ENCODE peak calls at places on chromosomes 16 and 17, in six cellular contexts. R is neural progenitor cell; Z is RWPE1; P is H54; E is T-helper 17 cell; B is naive thymus-derived CD8-positive, alpha-beta T cell. N is an unnamed sample.

GRCh38 chr17:21174719-21175118 is 39.2 kb downstream of the TMEM11 start:
- DNase-seq in B (no peak), R (no peak), Z (no peak), P (no peak), E (no peak), N (no peak)

GRCh38 chr17:40922239-40922638 is 15.2 kb downstream of the KRT23 start:
- DNase-seq in R (no peak), E (no peak), Z (peak), B (no peak), P (peak), N (no peak)

GRCh38 chr16:11118479-11118878 is 137.5 kb downstream of the SOCS1 start:
- DNase-seq in R (no peak), E (no peak), P (no peak), Z (no peak), B (no peak), N (no peak)

GRCh38 chr17:6577686-6578263 is 21.4 kb upstream of the PITPNM3 start:
- DNase-seq in R (no peak), P (no peak), B (no peak), Z (peak), E (no peak), N (no peak)

GRCh38 chr17:78124081-78124835 is 4.3 kb downstream of the TMC6 start:
- DNase-seq in Z (no peak), E (no peak), P (no peak), R (no peak), B (no peak), N (no peak)

GRCh38 chr17:27422601-27423000 is 33.6 kb upstream of the KSR1 start:
- DNase-seq in B (no peak), Z (no peak), P (no peak), R (no peak), E (no peak), N (no peak)

GRCh38 chr16:23952128-23953041 is 116.6 kb downstream of the PRKCB start:
- DNase-seq in B (no peak), E (no peak), R (peak), P (no peak), Z (no peak), N (no peak)

GRCh38 chr17:55446581-55447205 is 25.1 kb upstream of the MMD start:
- DNase-seq in B (no peak), R (no peak), Z (no peak), E (no peak), P (no peak), N (no peak)

GRCh38 chr16:63527404-63527803 is 1491.2 kb upstream of the CDH8 start:
- DNase-seq in B (no peak), Z (no peak), R (no peak), E (no peak), P (no peak), N (no peak)

GRCh38 chr16:57310801-57311200 is 26.3 kb upstream of the PLLP start:
- DNase-seq in P (no peak), R (no peak), Z (no peak), E (no peak), B (no peak), N (no peak)

GRCh38 chr17:42141382-42141781 is 13.4 kb downstream of the RAB5C start:
- DNase-seq in P (no peak), B (no peak), R (no peak), E (no peak), Z (no peak), N (no peak)

GRCh38 chr16:68478526-68479249 is 30.4 kb upstream of the SMPD3 start:
- DNase-seq in Z (no peak), P (no peak), R (no peak), E (no peak), B (no peak), N (no peak)

GRCh38 chr16:49462356-49462988 is 88.9 kb downstream of the C16orf78 start:
- DNase-seq in R (no peak), Z (no peak), E (no peak), P (no peak), B (no peak), N (no peak)

GRCh38 chr17:50856431-50856830 is 9.7 kb downstream of the TOB1 start:
- DNase-seq in E (no peak), Z (no peak), P (no peak), R (no peak), B (no peak), N (no peak)

GRCh38 chr17:63442549-63443035 is 3.5 kb downstream of the CYB561 start:
- DNase-seq in R (peak), P (no peak), B (peak), E (no peak), Z (no peak), N (no peak)

GRCh38 chr17:73841431-73842060 is 197.3 kb upstream of the SDK2 start:
- DNase-seq in P (no peak), E (no peak), Z (peak), R (peak), B (no peak), N (no peak)

GRCh38 chr17:64006361-64007088 is 8.4 kb downstream of the PRR29 start:
- DNase-seq in E (no peak), B (no peak), R (no peak), Z (no peak), P (no peak), N (no peak)

GRCh38 chr16:49464093-49464492 is 90.5 kb downstream of the C16orf78 start:
- DNase-seq in R (no peak), E (no peak), B (peak), Z (no peak), P (no peak), N (no peak)

GRCh38 chr16:89862732-89863131 is 10.7 kb upstream of the TCF25 start:
- DNase-seq in P (no peak), Z (no peak), R (no peak), E (no peak), B (no peak), N (no peak)

GRCh38 chr17:64972611-64973010 is 53.3 kb upstream of the LRRC37A3 start:
- DNase-seq in Z (no peak), P (no peak), B (no peak), R (no peak), E (no peak), N (no peak)

GRCh38 chr16:67244387-67245188 is 2.7 kb downstream of the FHOD1 start:
- DNase-seq in P (peak), E (peak), R (no peak), B (peak), Z (peak), N (peak)

GRCh38 chr17:8397636-8398035 is at the start of gene RNF222:
- DNase-seq in Z (no peak), B (no peak), E (no peak), P (no peak), R (no peak), N (no peak)

GRCh38 chr17:79664925-79665738 is 54.3 kb upstream of the RBFOX3 start:
- DNase-seq in Z (peak), P (no peak), E (no peak), R (peak), B (peak), N (no peak)

GRCh38 chr17:55219484-55219883 is 45.3 kb upstream of the HLF start:
- DNase-seq in E (no peak), B (no peak), Z (no peak), R (no peak), P (no peak), N (no peak)

GRCh38 chr17:49513044-49513395 is 17.9 kb downstream of the NGFR start:
- DNase-seq in Z (no peak), R (no peak), P (no peak), E (no peak), B (peak), N (no peak)

GRCh38 chr17:80892900-80893603 is 98.6 kb upstream of the CHMP6 start:
- DNase-seq in E (peak), P (peak), R (no peak), B (no peak), Z (peak), N (peak)

GRCh38 chr16:8581923-8582580 is 8.3 kb downstream of the TMEM114 start:
- DNase-seq in E (no peak), R (no peak), B (no peak), P (no peak), Z (no peak), N (no peak)

GRCh38 chr17:40553694-40554534 is 11.4 kb downstream of the CCR7 start:
- DNase-seq in B (peak), E (no peak), R (no peak), Z (no peak), P (no peak), N (no peak)

GRCh38 chr16:56930516-56931252 is 1.3 kb upstream of the HERPUD1 start:
- DNase-seq in E (no peak), B (no peak), P (no peak), R (peak), Z (no peak), N (no peak)

GRCh38 chr16:24955975-24956731 is 59.0 kb downstream of the ARHGAP17 start:
- DNase-seq in R (no peak), E (no peak), Z (no peak), P (no peak), B (no peak), N (no peak)

GRCh38 chr17:38428150-38428642 is at the start of gene ARHGAP23:
- DNase-seq in Z (peak), P (peak), E (peak), R (peak), B (no peak), N (peak)

GRCh38 chr16:55035037-55035436 is 104.4 kb downstream of the IRX5 start:
- DNase-seq in R (peak), Z (no peak), E (no peak), B (no peak), P (peak), N (no peak)

GRCh38 chr17:28579526-28579925 is 2.8 kb upstream of the ALDOC start:
- DNase-seq in P (no peak), R (no peak), E (no peak), B (no peak), Z (no peak), N (no peak)

GRCh38 chr16:29825145-29826044 is 5.1 kb downstream of the MVP start:
- DNase-seq in P (peak), Z (peak), B (peak), R (peak), E (no peak), N (no peak)

GRCh38 chr16:11145173-11145820 is 110.7 kb downstream of the SOCS1 start:
- DNase-seq in B (peak), P (no peak), R (no peak), E (no peak), Z (no peak), N (no peak)

GRCh38 chr16:75217389-75217851 is 1.4 kb upstream of the CTRB1 start:
- DNase-seq in B (no peak), Z (no peak), E (no peak), R (no peak), P (no peak), N (no peak)

GRCh38 chr16:29910819-29911675 is 10.8 kb downstream of the ASPHD1 start:
- DNase-seq in R (no peak), B (no peak), P (no peak), E (no peak), Z (no peak), N (no peak)